ENCODE peak calls at places on chromosomes 13 and 19, in four cellular contexts. One of them, this sample, is unnamed.

GRCh38 chr19:17966497-17967257 is at the start of gene KCNN1:
- DNase-seq in A549: no peak
- DNase-seq in HepG2: no peak
- DNase-seq in K562: peak; percentile 99
- DNase-seq in this sample: peak; percentile 76

GRCh38 chr19:10478903-10479384 is 24.2 kb downstream of the KEAP1 start:
- DNase-seq in A549: peak; percentile 80
- DNase-seq in HepG2: peak; percentile 31
- DNase-seq in K562: peak; percentile 93
- DNase-seq in this sample: peak; percentile 94

GRCh38 chr19:19120308-19121156 is 17.7 kb downstream of the TMEM161A start:
- DNase-seq in A549: peak; percentile 49
- DNase-seq in HepG2: peak; percentile 35
- DNase-seq in K562: peak; percentile 99
- DNase-seq in this sample: peak; percentile 100

GRCh38 chr19:15108145-15108844 is 1.1 kb downstream of the SYDE1 start:
- DNase-seq in A549: no peak
- DNase-seq in HepG2: no peak
- DNase-seq in K562: no peak
- DNase-seq in this sample: no peak

GRCh38 chr19:1970003-1970805 is 29.2 kb downstream of the CSNK1G2 start:
- DNase-seq in A549: no peak
- DNase-seq in HepG2: no peak
- DNase-seq in K562: no peak
- DNase-seq in this sample: no peak

GRCh38 chr13:20713014-20713376 is 9.5 kb downstream of the IL17D start:
- DNase-seq in A549: no peak
- DNase-seq in HepG2: no peak
- DNase-seq in K562: no peak
- DNase-seq in this sample: no peak

GRCh38 chr19:39319892-39320168 is 833 bp downstream of the LRFN1 start:
- DNase-seq in A549: no peak
- DNase-seq in HepG2: no peak
- DNase-seq in K562: no peak
- DNase-seq in this sample: no peak

GRCh38 chr13:98504371-98504963 is 72.4 kb downstream of the STK24 start:
- DNase-seq in A549: no peak
- DNase-seq in HepG2: no peak
- DNase-seq in K562: no peak
- DNase-seq in this sample: no peak

GRCh38 chr13:94454906-94455305 is 24.6 kb downstream of the DCT start:
- DNase-seq in A549: no peak
- DNase-seq in HepG2: no peak
- DNase-seq in K562: no peak
- DNase-seq in this sample: no peak

GRCh38 chr13:108215428-108215827 is at the start of gene LIG4:
- DNase-seq in A549: peak; percentile 90
- DNase-seq in HepG2: peak; percentile 79
- DNase-seq in K562: peak; percentile 78
- DNase-seq in this sample: peak; percentile 94

GRCh38 chr19:3440082-3440481 is 40.2 kb downstream of the SMIM24 start:
- DNase-seq in A549: peak; percentile 73
- DNase-seq in HepG2: peak; percentile 50
- DNase-seq in K562: peak; percentile 70
- DNase-seq in this sample: peak; percentile 87

GRCh38 chr19:40549007-40549708 is 27.5 kb upstream of the SHKBP1 start:
- DNase-seq in A549: peak; percentile 92
- DNase-seq in HepG2: peak; percentile 49
- DNase-seq in K562: peak; percentile 87
- DNase-seq in this sample: peak; percentile 96

GRCh38 chr13:113358653-113359052 is 5.3 kb downstream of the GRTP1 start:
- DNase-seq in A549: no peak
- DNase-seq in HepG2: no peak
- DNase-seq in K562: no peak
- DNase-seq in this sample: no peak

GRCh38 chr13:62357887-62358645 is 942.4 kb upstream of the PCDH20 start:
- DNase-seq in A549: peak; percentile 65
- DNase-seq in HepG2: peak; percentile 60
- DNase-seq in K562: no peak
- DNase-seq in this sample: peak; percentile 64

GRCh38 chr13:27980280-27980998 is 8.1 kb downstream of the URAD start:
- DNase-seq in A549: no peak
- DNase-seq in HepG2: no peak
- DNase-seq in K562: no peak
- DNase-seq in this sample: peak; percentile 49

GRCh38 chr13:76764429-76764828 is 121.8 kb downstream of the KCTD12 start:
- DNase-seq in A549: no peak
- DNase-seq in HepG2: no peak
- DNase-seq in K562: no peak
- DNase-seq in this sample: no peak

GRCh38 chr19:7887408-7888144 is 734 bp upstream of the LRRC8E start:
- DNase-seq in A549: no peak
- DNase-seq in HepG2: no peak
- DNase-seq in K562: no peak
- DNase-seq in this sample: no peak

GRCh38 chr19:12779162-12779993 is 4.0 kb upstream of the HOOK2 start:
- DNase-seq in A549: peak; percentile 62
- DNase-seq in HepG2: peak; percentile 61
- DNase-seq in K562: no peak
- DNase-seq in this sample: no peak

GRCh38 chr19:15488489-15489226 is 9.4 kb upstream of the PGLYRP2 start:
- DNase-seq in A549: no peak
- DNase-seq in HepG2: no peak
- DNase-seq in K562: no peak
- DNase-seq in this sample: no peak

GRCh38 chr19:51742736-51743288 is 8.9 kb downstream of the FPR1 start:
- DNase-seq in A549: no peak
- DNase-seq in HepG2: no peak
- DNase-seq in K562: no peak
- DNase-seq in this sample: no peak

GRCh38 chr19:14450876-14451275 is 17.8 kb downstream of the PKN1 start:
- DNase-seq in A549: no peak
- DNase-seq in HepG2: no peak
- DNase-seq in K562: no peak
- DNase-seq in this sample: no peak

GRCh38 chr13:61795580-61795979 is 379.9 kb upstream of the PCDH20 start:
- DNase-seq in A549: no peak
- DNase-seq in HepG2: no peak
- DNase-seq in K562: no peak
- DNase-seq in this sample: no peak

GRCh38 chr13:100209857-100210580 is 121.1 kb downstream of the PCCA start:
- DNase-seq in A549: no peak
- DNase-seq in HepG2: no peak
- DNase-seq in K562: no peak
- DNase-seq in this sample: no peak

GRCh38 chr13:21944610-21945009 is 273.7 kb downstream of the FGF9 start:
- DNase-seq in A549: no peak
- DNase-seq in HepG2: no peak
- DNase-seq in K562: no peak
- DNase-seq in this sample: no peak

GRCh38 chr19:17805427-17805826 is 10.5 kb downstream of the B3GNT3 start:
- DNase-seq in A549: no peak
- DNase-seq in HepG2: no peak
- DNase-seq in K562: no peak
- DNase-seq in this sample: no peak

GRCh38 chr19:17932485-17933338 is at the start of gene CCDC124:
- DNase-seq in A549: peak; percentile 92
- DNase-seq in HepG2: peak; percentile 80
- DNase-seq in K562: peak; percentile 96
- DNase-seq in this sample: peak; percentile 94

GRCh38 chr13:98537740-98538139 is 39.2 kb downstream of the STK24 start:
- DNase-seq in A549: no peak
- DNase-seq in HepG2: no peak
- DNase-seq in K562: no peak
- DNase-seq in this sample: no peak

GRCh38 chr13:36395280-36395679 is 37.0 kb upstream of the CCNA1 start:
- DNase-seq in A549: peak; percentile 14
- DNase-seq in HepG2: peak; percentile 5
- DNase-seq in K562: no peak
- DNase-seq in this sample: no peak

GRCh38 chr13:113013878-113014751 is 45.1 kb downstream of the MCF2L start:
- DNase-seq in A549: no peak
- DNase-seq in HepG2: no peak
- DNase-seq in K562: no peak
- DNase-seq in this sample: no peak

GRCh38 chr19:17576758-17577532 is 21.5 kb downstream of the COLGALT1 start:
- DNase-seq in A549: peak; percentile 84
- DNase-seq in HepG2: no peak
- DNase-seq in K562: peak; percentile 97
- DNase-seq in this sample: peak; percentile 100

GRCh38 chr19:12937243-12938053 is 961 bp upstream of the CALR start:
- DNase-seq in A549: peak; percentile 68
- DNase-seq in HepG2: peak; percentile 43
- DNase-seq in K562: peak; percentile 15
- DNase-seq in this sample: peak; percentile 58

GRCh38 chr13:60990032-60990733 is 425.5 kb downstream of the PCDH20 start:
- DNase-seq in A549: peak; percentile 12
- DNase-seq in HepG2: peak; percentile 12
- DNase-seq in K562: no peak
- DNase-seq in this sample: peak; percentile 63

GRCh38 chr13:63979951-63980350 is 2564.3 kb upstream of the PCDH20 start:
- DNase-seq in A549: no peak
- DNase-seq in HepG2: no peak
- DNase-seq in K562: no peak
- DNase-seq in this sample: no peak

GRCh38 chr13:32840840-32841713 is 175.1 kb upstream of the KL start:
- DNase-seq in A549: no peak
- DNase-seq in HepG2: no peak
- DNase-seq in K562: no peak
- DNase-seq in this sample: no peak

GRCh38 chr19:46288896-46289588 is 7.8 kb upstream of the HIF3A start:
- DNase-seq in A549: peak; percentile 73
- DNase-seq in HepG2: peak; percentile 36
- DNase-seq in K562: no peak
- DNase-seq in this sample: no peak
- TF ChIP-seq HMGXB4 in A549: no peak
- TF ChIP-seq HMGXB4 in HepG2: no peak
- TF ChIP-seq HMGXB4 in K562: no peak
- TF ChIP-seq HMGXB4 in this sample: no peak

GRCh38 chr13:49214917-49215376 is 5.2 kb upstream of the MLNR start:
- DNase-seq in A549: peak; percentile 31
- DNase-seq in HepG2: peak; percentile 78
- DNase-seq in K562: no peak
- DNase-seq in this sample: peak; percentile 43
- TF ChIP-seq HMGXB4 in A549: no peak
- TF ChIP-seq HMGXB4 in HepG2: peak; percentile 70
- TF ChIP-seq HMGXB4 in K562: no peak
- TF ChIP-seq HMGXB4 in this sample: no peak

DNA sequence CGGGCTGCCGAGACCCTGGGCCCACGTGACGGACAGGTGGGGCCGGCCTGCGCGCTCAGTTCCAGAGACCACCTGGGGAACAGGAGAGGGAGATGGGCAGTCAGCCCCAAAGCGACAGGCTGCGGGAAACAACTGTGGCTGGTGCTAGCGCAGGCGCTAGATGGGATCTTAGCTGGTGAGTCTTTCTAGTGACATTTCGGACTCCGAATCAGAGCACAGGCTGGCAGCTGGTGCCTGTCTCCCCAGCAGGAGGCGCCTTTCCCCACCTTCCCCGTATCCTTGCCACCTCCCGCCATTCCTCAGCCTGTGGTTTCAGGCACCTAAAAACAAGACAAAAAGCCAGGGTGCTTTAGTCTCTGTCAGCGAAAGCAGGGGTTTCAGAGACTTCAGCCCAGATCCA is 19.4 kb upstream of the RANBP3 start:
- DNase-seq in A549: no peak
- DNase-seq in HepG2: no peak
- DNase-seq in K562: no peak
- DNase-seq in this sample: peak; percentile 64
- TF ChIP-seq HMGXB4 in A549: no peak
- TF ChIP-seq HMGXB4 in HepG2: no peak
- TF ChIP-seq HMGXB4 in K562: no peak
- TF ChIP-seq HMGXB4 in this sample: no peak

GRCh38 chr19:35533822-35534521 is 716 bp downstream of the GAPDHS start:
- DNase-seq in A549: peak; percentile 73
- DNase-seq in HepG2: peak; percentile 23
- DNase-seq in K562: no peak
- DNase-seq in this sample: peak; percentile 65
- TF ChIP-seq HMGXB4 in A549: no peak
- TF ChIP-seq HMGXB4 in HepG2: no peak
- TF ChIP-seq HMGXB4 in K562: no peak
- TF ChIP-seq HMGXB4 in this sample: no peak

DNA sequence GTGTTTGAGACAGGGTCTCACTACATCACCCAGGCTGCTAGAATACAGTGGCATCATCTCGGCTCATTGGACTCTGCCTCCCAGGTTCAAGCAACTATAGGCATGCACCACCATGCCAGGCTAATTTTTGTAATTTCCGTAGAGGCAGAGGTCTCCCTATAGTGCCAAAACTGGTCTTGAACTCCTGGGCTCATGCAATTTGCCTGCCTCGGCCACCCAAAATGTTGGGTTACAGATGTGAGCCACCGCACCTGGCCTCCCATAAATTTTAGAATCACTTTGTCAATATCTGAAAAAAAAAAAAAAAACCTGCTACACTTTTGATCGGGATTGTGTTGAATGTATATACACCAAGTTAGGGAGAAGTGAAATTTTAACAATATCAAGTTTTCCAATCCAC is 11.9 kb upstream of the PLEKHF1 start:
- DNase-seq in A549: no peak
- DNase-seq in HepG2: no peak
- DNase-seq in K562: no peak
- DNase-seq in this sample: no peak
- TF ChIP-seq HMGXB4 in A549: no peak
- TF ChIP-seq HMGXB4 in HepG2: no peak
- TF ChIP-seq HMGXB4 in K562: no peak
- TF ChIP-seq HMGXB4 in this sample: no peak

GRCh38 chr19:58361900-58362271 is 665 bp downstream of the ZNF497 start:
- DNase-seq in A549: peak; percentile 82
- DNase-seq in HepG2: peak; percentile 49
- DNase-seq in K562: peak; percentile 65
- DNase-seq in this sample: no peak
- TF ChIP-seq HMGXB4 in A549: no peak
- TF ChIP-seq HMGXB4 in HepG2: no peak
- TF ChIP-seq HMGXB4 in K562: no peak
- TF ChIP-seq HMGXB4 in this sample: no peak

GRCh38 chr13:40217675-40218074 is 448.8 kb downstream of the FOXO1 start:
- DNase-seq in A549: no peak
- DNase-seq in HepG2: no peak
- DNase-seq in K562: no peak
- DNase-seq in this sample: no peak
- TF ChIP-seq HMGXB4 in A549: no peak
- TF ChIP-seq HMGXB4 in HepG2: no peak
- TF ChIP-seq HMGXB4 in K562: no peak
- TF ChIP-seq HMGXB4 in this sample: no peak